ENCODE peak calls at places on chromosome 22, in eight cellular contexts. N, D, C, X, T, W, M and Y are unnamed samples.

GRCh38 chr22:23079814-23080521 is 9.6 kb downstream of the GNAZ start:
- DNase-seq in T (peak), M (no peak), D (no peak), W (no peak), C (no peak), N (no peak), X (no peak), Y (no peak)

GRCh38 chr22:41040483-41040882 is 51.9 kb upstream of the EP300 start:
- DNase-seq in X (no peak), C (no peak), D (no peak), T (no peak), W (no peak), N (no peak), M (no peak), Y (no peak)

GRCh38 chr22:22235564-22235963 is 9.0 kb upstream of the VPREB1 start:
- DNase-seq in N (peak), X (no peak), W (no peak), D (no peak), C (no peak), M (no peak), T (no peak), Y (peak)

GRCh38 chr22:47277511-47277910 is 515.1 kb downstream of the TBC1D22A start:
- DNase-seq in X (no peak), M (no peak), N (no peak), D (peak), W (no peak), C (no peak), T (no peak), Y (no peak)

GRCh38 chr22:16972311-16972710 is 35.7 kb downstream of the GAB4 start:
- DNase-seq in T (no peak), W (no peak), C (no peak), X (no peak), D (no peak), M (no peak), N (no peak), Y (no peak)

GRCh38 chr22:38177926-38178604 is 3.6 kb downstream of the PLA2G6 start:
- DNase-seq in C (no peak), X (peak), T (peak), D (peak), N (peak), W (peak), M (peak), Y (no peak)

GRCh38 chr22:19880786-19881569 is 26.3 kb upstream of the GNB1L start:
- DNase-seq in C (peak), N (peak), M (peak), T (peak), D (peak), X (peak), W (peak), Y (no peak)

GRCh38 chr22:47570300-47570685 is 807.8 kb downstream of the TBC1D22A start:
- DNase-seq in M (no peak), W (no peak), D (no peak), X (no peak), C (no peak), N (no peak), T (no peak), Y (no peak)

GRCh38 chr22:47158457-47158856 is 396.0 kb downstream of the TBC1D22A start:
- DNase-seq in D (no peak), N (no peak), C (no peak), X (no peak), W (no peak), T (no peak), M (no peak), Y (no peak)

GRCh38 chr22:22408731-22409696 is 99.5 kb downstream of the ZNF280B start:
- DNase-seq in D (no peak), N (peak), C (no peak), T (no peak), M (peak), X (no peak), W (no peak), Y (no peak)

GRCh38 chr22:30882974-30883533 is 85.5 kb downstream of the MORC2 start:
- DNase-seq in C (no peak), W (no peak), M (no peak), N (no peak), D (no peak), X (no peak), T (no peak), Y (no peak)

GRCh38 chr22:30880847-30881246 is 87.7 kb downstream of the MORC2 start:
- DNase-seq in C (no peak), M (no peak), D (no peak), N (no peak), X (no peak), W (no peak), T (no peak), Y (no peak)

GRCh38 chr22:30880181-30880601 is 88.4 kb downstream of the MORC2 start:
- DNase-seq in X (no peak), C (no peak), M (no peak), W (no peak), N (no peak), D (no peak), T (no peak), Y (no peak)

GRCh38 chr22:30882181-30882771 is 86.3 kb downstream of the MORC2 start:
- DNase-seq in M (no peak), N (no peak), X (no peak), D (no peak), T (no peak), C (no peak), W (no peak), Y (no peak)

DNA sequence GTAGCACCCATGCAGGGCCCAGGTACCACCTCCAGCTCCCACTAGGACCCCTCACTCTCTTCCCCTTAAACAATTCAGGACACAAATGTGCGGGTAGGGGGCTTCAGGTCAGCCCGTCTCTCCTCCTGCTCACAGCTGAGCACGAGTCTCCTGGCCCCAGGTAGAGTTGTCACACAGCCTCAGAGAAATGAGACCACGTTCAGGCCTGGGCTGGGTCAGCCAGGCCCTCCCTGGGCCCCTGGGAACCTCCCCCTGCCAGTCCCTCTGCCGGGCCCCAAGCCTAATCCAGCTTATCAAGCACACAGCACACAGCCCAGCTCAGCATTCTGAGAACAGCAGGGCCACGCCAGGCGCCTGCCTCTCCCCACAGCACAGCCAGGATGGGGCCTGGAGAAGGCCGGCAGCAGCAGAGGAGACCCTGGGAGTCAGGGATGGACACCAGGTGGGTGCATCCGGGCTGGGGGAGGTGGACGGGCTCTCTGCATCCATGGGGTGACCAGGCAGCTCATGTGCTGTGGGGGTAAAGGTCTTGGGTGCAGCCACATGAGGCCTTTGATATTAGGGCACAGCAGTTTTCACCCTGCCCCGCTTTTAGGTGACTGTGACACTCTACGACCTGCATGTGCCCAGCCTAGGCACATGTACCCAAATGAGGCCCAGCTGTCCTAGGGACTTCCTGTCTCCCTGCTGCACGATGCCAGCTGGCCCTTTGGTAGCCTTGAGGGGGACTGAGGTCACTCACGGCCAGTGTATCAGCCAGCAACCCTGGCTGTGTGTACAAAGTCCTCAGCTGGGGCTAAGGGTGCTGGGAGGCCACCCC is 87.0 kb downstream of the MORC2 start:
- DNase-seq in C (peak), T (no peak), N (no peak), D (no peak), X (no peak), M (no peak), W (peak), Y (no peak)
- H3K27ac ChIP-seq in C (peak), T (no peak), N (no peak), D (no peak), X (no peak), M (peak), W (peak), Y (no peak)

GRCh38 chr22:27298387-27299141 is 503.0 kb downstream of the MN1 start:
- DNase-seq in C (no peak), X (no peak), M (no peak), N (no peak), W (no peak), T (no peak), D (no peak), Y (no peak)

GRCh38 chr22:27297125-27297524 is 504.4 kb downstream of the MN1 start:
- DNase-seq in T (no peak), C (no peak), D (no peak), W (no peak), X (no peak), N (no peak), M (no peak), Y (no peak)

GRCh38 chr22:27300661-27301285 is 500.8 kb downstream of the MN1 start:
- DNase-seq in N (no peak), C (no peak), X (no peak), T (no peak), D (no peak), M (no peak), W (no peak), Y (no peak)

GRCh38 chr22:27302501-27302900 is 499.1 kb downstream of the MN1 start:
- DNase-seq in N (no peak), M (no peak), X (no peak), W (no peak), T (no peak), C (no peak), D (no peak), Y (no peak)

DNA sequence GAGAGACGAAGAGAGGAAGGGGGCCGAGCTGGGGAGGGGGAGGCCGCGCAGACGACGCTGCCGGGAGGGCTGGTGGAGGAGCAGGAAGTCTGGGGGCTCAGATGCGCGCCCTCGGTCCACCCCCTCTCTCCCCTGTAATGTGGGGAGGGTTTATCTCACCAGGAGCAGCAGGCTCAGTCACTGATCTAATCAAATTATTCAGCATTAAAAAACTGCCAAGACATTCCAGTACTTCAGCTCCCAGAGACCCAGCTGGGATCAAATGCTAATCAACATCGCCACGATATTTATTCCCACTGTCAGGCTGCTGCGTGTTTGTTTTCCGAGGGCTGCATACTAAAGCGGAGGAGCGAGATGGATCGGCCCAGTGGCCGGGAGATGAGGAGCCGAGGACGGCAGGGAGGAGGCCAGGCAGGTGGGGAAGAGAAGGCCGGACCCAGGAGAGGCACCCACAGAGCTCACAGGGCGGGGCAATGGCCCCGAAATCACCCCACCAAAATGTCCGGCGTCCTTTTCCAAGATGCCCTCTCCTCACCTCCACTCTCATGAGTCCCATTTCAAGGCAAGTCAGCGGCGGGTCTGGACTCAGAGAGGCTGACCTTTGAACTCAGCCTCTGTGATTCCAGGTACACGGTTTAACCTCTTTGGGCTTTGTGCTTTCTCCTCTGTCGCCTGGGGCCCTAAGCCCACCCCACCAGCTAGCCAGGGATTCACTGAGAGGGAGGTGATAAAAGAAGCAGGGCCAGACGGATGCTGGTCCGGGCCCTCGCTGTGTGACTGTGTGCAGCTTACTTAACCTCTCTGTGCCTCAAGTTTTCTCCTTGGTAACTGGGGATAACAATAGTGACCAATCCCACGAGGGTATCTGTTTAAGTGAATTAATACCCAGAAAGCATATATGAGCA is 502.1 kb downstream of the MN1 start:
- DNase-seq in D (no peak), C (no peak), T (no peak), N (no peak), M (no peak), W (no peak), X (peak), Y (no peak)
- H3K4me3 ChIP-seq in D (peak), C (no peak), T (no peak), N (no peak), M (no peak), W (peak), X (no peak), Y (no peak)

GRCh38 chr22:33083212-33083611 is 25.0 kb upstream of the SYN3 start:
- DNase-seq in W (no peak), M (no peak), D (no peak), X (no peak), C (no peak), T (no peak), N (no peak), Y (no peak)
- TF ChIP-seq CTCF in W (no peak), M (no peak), D (no peak), X (no peak), C (no peak), T (no peak), N (no peak), Y (no peak)

GRCh38 chr22:24176630-24177029 is 4.7 kb upstream of the SUSD2 start:
- DNase-seq in N (no peak), D (peak), C (no peak), X (peak), W (peak), M (no peak), T (no peak), Y (no peak)
- H3K27ac ChIP-seq in N (no peak), D (peak), C (no peak), X (peak), W (peak), M (no peak), T (no peak), Y (no peak)

GRCh38 chr22:39501644-39502108 is 414 bp upstream of the MIEF1 start:
- DNase-seq in X (no peak), N (no peak), C (no peak), W (no peak), D (no peak), T (no peak), M (no peak), Y (no peak)

GRCh38 chr22:39502789-39503464 is 837 bp downstream of the MIEF1 start:
- DNase-seq in T (no peak), D (no peak), X (no peak), N (no peak), M (no peak), W (no peak), C (no peak), Y (no peak)

GRCh38 chr22:39502109-39502788 is at the start of gene MIEF1:
- DNase-seq in M (peak), N (peak), W (peak), C (peak), D (peak), X (peak), T (peak), Y (peak)

GRCh38 chr22:39504071-39504470 is 2.0 kb downstream of the MIEF1 start:
- DNase-seq in T (no peak), M (no peak), D (no peak), N (no peak), W (no peak), C (no peak), X (no peak), Y (no peak)

GRCh38 chr22:39503590-39503989 is 1.5 kb downstream of the MIEF1 start:
- DNase-seq in D (no peak), M (no peak), W (no peak), X (no peak), C (no peak), N (no peak), T (no peak), Y (no peak)
- H3K4me3 ChIP-seq in D (peak), M (peak), W (peak), X (no peak), C (peak), N (no peak), T (peak), Y (peak)

GRCh38 chr22:25749420-25750169 is 7.6 kb downstream of the MYO18B start:
- DNase-seq in D (no peak), C (no peak), W (no peak), N (no peak), X (no peak), M (no peak), T (peak), Y (no peak)
- TF ChIP-seq CTCF in D (no peak), C (no peak), W (no peak), N (no peak), X (no peak), M (no peak), T (no peak), Y (no peak)

GRCh38 chr22:45774016-45774670 is 102.5 kb downstream of the ATXN10 start:
- DNase-seq in T (no peak), N (no peak), C (no peak), W (no peak), X (no peak), D (no peak), M (no peak), Y (no peak)
- H3K27ac ChIP-seq in T (no peak), N (no peak), C (no peak), W (no peak), X (no peak), D (no peak), M (no peak), Y (no peak)

GRCh38 chr22:30267382-30268302 is 991 bp upstream of the OSM start:
- DNase-seq in C (no peak), D (no peak), X (no peak), M (no peak), T (no peak), W (no peak), N (no peak), Y (no peak)
- H3K4me3 ChIP-seq in C (no peak), D (peak), X (no peak), M (no peak), T (no peak), W (peak), N (no peak), Y (peak)

GRCh38 chr22:18001040-18001893 is 23.1 kb downstream of the MICAL3 start:
- DNase-seq in M (peak), X (peak), W (peak), D (peak), N (peak), C (peak), T (peak), Y (peak)
- TF ChIP-seq CTCF in M (peak), X (peak), W (peak), D (no peak), N (peak), C (peak), T (peak), Y (peak)